ENCODE peak calls at places on chromosome 7, in seven cellular contexts. L is spleen, B is uterus, M is cardiac muscle cell, I is body of pancreas, T is heart left ventricle, F is sigmoid colon. Y is an unnamed sample. For H3K9me3, the result is how much of the 10 kb centered on the place peaks cover.

GRCh38 chr7:150322114-150322832 is 882 bp upstream of the LRRC61 start:
- DNase-seq in L (no peak), B (no peak), M (no peak), I (no peak), T (no peak), F (no peak), Y (no peak)

GRCh38 chr7:14505906-14506305 is 396.6 kb downstream of the DGKB start:
- DNase-seq in L (no peak), B (no peak), M (no peak), I (no peak), T (no peak), F (no peak), Y (no peak)

GRCh38 chr7:92613214-92613613 is 23.0 kb upstream of the FAM133B start:
- DNase-seq in L (no peak), B (no peak), M (no peak), I (no peak), T (no peak), F (no peak), Y (no peak)

GRCh38 chr7:36367561-36367889 is 22.1 kb upstream of the ANLN start:
- DNase-seq in L (no peak), B (no peak), M (no peak), I (peak), T (no peak), F (no peak), Y (no peak)

GRCh38 chr7:126411032-126411820 is 841.5 kb downstream of the GRM8 start:
- DNase-seq in L (no peak), B (no peak), M (no peak), I (no peak), T (no peak), F (no peak), Y (no peak)

GRCh38 chr7:49030221-49030620 is 105.9 kb downstream of the CDC14C start:
- DNase-seq in L (no peak), B (no peak), M (no peak), I (no peak), T (no peak), F (no peak), Y (no peak)

GRCh38 chr7:38574121-38574520 is 57.1 kb downstream of the AMPH start:
- DNase-seq in L (no peak), B (no peak), M (peak), I (no peak), T (no peak), F (no peak), Y (no peak)

GRCh38 chr7:94632338-94633024 is 23.5 kb downstream of the SGCE start:
- DNase-seq in L (no peak), B (no peak), M (peak), I (no peak), T (no peak), F (no peak), Y (no peak)

GRCh38 chr7:2157473-2158279 is 75.1 kb downstream of the MAD1L1 start:
- DNase-seq in L (no peak), B (peak), M (peak), I (no peak), T (peak), F (peak), Y (peak)

GRCh38 chr7:77460057-77460486 is 43.9 kb upstream of the GSAP start:
- DNase-seq in L (no peak), B (no peak), M (no peak), I (no peak), T (no peak), F (no peak), Y (no peak)

GRCh38 chr7:45982912-45983719 is 62.0 kb upstream of the IGFBP3 start:
- DNase-seq in L (no peak), B (no peak), M (no peak), I (no peak), T (no peak), F (no peak), Y (peak)

GRCh38 chr7:37208528-37208927 is 240.1 kb downstream of the ELMO1 start:
- DNase-seq in L (no peak), B (peak), M (peak), I (peak), T (no peak), F (peak), Y (peak)

GRCh38 chr7:91288208-91288824 is 24.1 kb downstream of the FZD1 start:
- DNase-seq in L (no peak), B (peak), M (peak), I (peak), T (peak), F (no peak), Y (peak)

GRCh38 chr7:115748123-115748738 is 282.3 kb downstream of the TFEC start:
- DNase-seq in L (no peak), B (no peak), M (no peak), I (no peak), T (no peak), F (no peak), Y (no peak)

GRCh38 chr7:30752484-30752883 is 549 bp downstream of the INMT start:
- DNase-seq in L (no peak), B (no peak), M (no peak), I (no peak), T (no peak), F (no peak), Y (no peak)

GRCh38 chr7:30752979-30753378 is 1.0 kb downstream of the INMT start:
- DNase-seq in L (no peak), B (peak), M (peak), I (peak), T (peak), F (peak), Y (no peak)

GRCh38 chr7:30750574-30751256 is 1.2 kb upstream of the INMT start:
- DNase-seq in L (no peak), B (peak), M (peak), I (peak), T (peak), F (peak), Y (no peak)

GRCh38 chr7:30751257-30751650 is 681 bp upstream of the INMT start:
- DNase-seq in L (no peak), B (no peak), M (no peak), I (no peak), T (no peak), F (no peak), Y (no peak)

DNA sequence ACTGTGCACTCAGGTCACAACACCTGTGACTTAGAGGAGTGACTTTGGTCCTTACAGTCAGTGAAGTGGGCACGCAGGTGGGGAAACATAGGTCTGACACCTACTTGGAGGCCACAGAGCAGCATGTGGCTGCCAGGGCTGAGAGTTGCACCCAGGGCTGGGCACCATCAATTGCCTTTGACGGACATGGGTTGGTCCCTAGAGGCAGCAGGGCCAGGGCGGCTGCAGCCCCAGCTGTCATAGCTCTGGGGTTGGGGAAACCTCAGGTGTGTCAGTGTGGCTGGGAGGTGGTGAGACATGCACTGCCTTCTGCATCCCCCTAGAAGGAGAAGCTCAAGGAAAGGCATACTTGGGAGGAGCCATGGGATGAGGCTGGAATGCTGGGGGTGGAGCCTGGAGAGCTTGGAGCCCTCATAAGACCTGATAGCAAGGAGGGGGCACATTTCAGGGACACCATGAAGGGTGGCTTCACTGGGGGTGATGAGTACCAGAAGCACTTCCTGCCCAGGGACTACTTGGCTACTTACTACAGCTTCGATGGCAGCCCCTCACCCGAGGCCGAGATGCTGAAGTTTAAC is at the start of gene INMT:
- DNase-seq in L (no peak), B (no peak), M (peak), I (no peak), T (no peak), F (no peak), Y (no peak)
- H3K4me3 ChIP-seq in L (no peak), B (no peak), M (no peak), I (no peak), T (peak), F (peak), Y (no peak)

GRCh38 chr7:158348446-158348845 is 239.2 kb downstream of the PTPRN2 start:
- DNase-seq in L (no peak), B (no peak), M (no peak), I (no peak), T (no peak), F (peak), Y (no peak)
- H3K9me3 ChIP-seq in L (under half), B (under half), M (under half), I (under half), T (under half), F (under half), Y (under half)

GRCh38 chr7:55572378-55573233 is at the start of gene VOPP1:
- DNase-seq in L (peak), B (peak), M (peak), I (peak), T (peak), F (peak), Y (peak)

GRCh38 chr7:55574062-55574717 is 1.9 kb upstream of the VOPP1 start:
- DNase-seq in L (no peak), B (no peak), M (peak), I (no peak), T (no peak), F (no peak), Y (no peak)

GRCh38 chr7:55573234-55573504 is 867 bp upstream of the VOPP1 start:
- DNase-seq in L (no peak), B (no peak), M (no peak), I (no peak), T (no peak), F (no peak), Y (no peak)

GRCh38 chr7:55575098-55575497 is 2.8 kb upstream of the VOPP1 start:
- DNase-seq in L (no peak), B (no peak), M (no peak), I (no peak), T (no peak), F (no peak), Y (no peak)

GRCh38 chr7:55573526-55573925 is 1.2 kb upstream of the VOPP1 start:
- DNase-seq in L (no peak), B (no peak), M (peak), I (no peak), T (no peak), F (no peak), Y (no peak)
- H3K4me3 ChIP-seq in L (no peak), B (no peak), M (peak), I (no peak), T (peak), F (no peak), Y (no peak)

DNA sequence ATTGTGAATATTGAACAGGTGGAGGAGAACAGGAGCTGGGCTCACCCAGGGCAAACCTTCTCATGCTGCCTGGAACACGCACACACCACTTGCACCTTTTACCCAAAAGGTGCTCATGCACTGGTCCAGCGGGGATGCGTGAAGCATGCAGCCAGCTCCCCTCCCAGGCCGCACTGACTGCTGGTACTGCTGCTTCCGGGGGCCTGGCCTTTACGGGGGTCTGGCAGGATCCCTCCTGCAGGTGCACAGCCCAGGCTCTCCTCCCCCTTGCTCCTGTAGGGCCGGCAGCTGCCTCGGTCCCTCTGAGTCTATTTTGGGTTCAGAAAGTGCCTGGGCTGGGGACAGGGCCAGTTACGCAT is 221.7 kb downstream of the DNAJB6 start:
- DNase-seq in L (peak), B (no peak), M (no peak), I (no peak), T (peak), F (peak), Y (no peak)
- H3K9me3 ChIP-seq in L (under half), B (under half), M (under half), I (under half), T (under half), F (under half), Y (under half)

DNA sequence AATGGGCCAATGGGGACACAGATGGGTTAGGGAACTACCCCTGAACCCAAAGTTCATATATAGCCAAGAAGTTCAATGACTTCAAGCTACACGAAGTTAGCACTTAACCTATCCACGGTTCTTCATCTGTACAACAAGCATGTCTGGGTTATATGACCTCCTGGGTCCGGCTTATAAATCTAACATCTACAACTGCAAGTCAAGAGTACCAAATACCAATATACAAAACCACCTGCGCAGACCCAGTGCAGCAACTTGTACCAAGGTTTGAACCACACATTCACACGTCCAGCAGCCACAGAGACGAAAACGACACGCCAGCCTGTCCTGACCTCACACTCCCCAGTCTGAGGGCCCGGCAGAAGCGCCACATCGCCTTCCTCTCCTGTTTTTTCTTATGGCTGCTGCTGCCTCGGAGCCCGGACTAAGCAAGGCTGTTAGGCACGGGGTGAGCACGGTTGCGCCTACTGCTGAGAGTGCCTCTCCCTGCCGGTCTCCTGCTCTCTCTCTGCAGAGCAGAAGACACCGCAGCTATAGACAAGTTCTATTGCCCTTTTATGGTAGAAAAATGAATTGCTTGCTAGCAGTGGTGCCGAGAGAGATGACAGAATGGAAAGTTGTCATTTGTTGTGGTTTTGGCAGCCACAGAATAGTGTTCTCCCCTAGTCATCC is 86.3 kb downstream of the RNF216 start:
- DNase-seq in L (peak), B (peak), M (peak), I (no peak), T (peak), F (peak), Y (no peak)
- H3K4me3 ChIP-seq in L (peak), B (peak), M (no peak), I (no peak), T (peak), F (peak), Y (no peak)